ENCODE peak calls at places on chromosomes 3 and 15, in seven cellular contexts. P, R, Y, X, Z, I and N are unnamed samples.

GRCh38 chr3:54578417-54578816 is 349.4 kb downstream of the LRTM1 start:
- DNase-seq in I (peak), P (no peak), X (no peak), Z (peak), R (no peak), Y (no peak), N (no peak)

GRCh38 chr3:179348325-179349013 is 960 bp downstream of the MFN1 start:
- DNase-seq in X (peak), I (no peak), Z (no peak), Y (no peak), P (no peak), R (peak), N (peak)

GRCh38 chr15:41828747-41829270 is 917 bp downstream of the JMJD7 start:
- DNase-seq in I (no peak), R (no peak), X (no peak), Z (no peak), Y (no peak), P (no peak), N (peak)

GRCh38 chr3:113051827-113052226 is 61.0 kb downstream of the GTPBP8 start:
- DNase-seq in I (no peak), X (no peak), Y (no peak), Z (no peak), P (no peak), R (peak), N (peak)

GRCh38 chr15:62896969-62897486 is 145.5 kb upstream of the TPM1 start:
- DNase-seq in P (peak), X (no peak), Z (peak), I (peak), Y (peak), R (peak), N (peak)

GRCh38 chr3:17972476-17972875 is 230.0 kb upstream of the TBC1D5 start:
- DNase-seq in Y (no peak), I (no peak), Z (no peak), P (no peak), X (no peak), R (no peak), N (no peak)

GRCh38 chr3:189096092-189096491 is 75.7 kb upstream of the TPRG1 start:
- DNase-seq in I (no peak), X (no peak), Z (no peak), P (no peak), R (no peak), Y (no peak), N (no peak)

GRCh38 chr3:185473290-185473815 is 25.5 kb downstream of the TMEM41A start:
- DNase-seq in I (no peak), X (no peak), Z (no peak), R (no peak), P (no peak), Y (peak), N (no peak)

GRCh38 chr15:45180201-45180600 is 7.6 kb downstream of the SHF start:
- DNase-seq in P (no peak), R (no peak), I (no peak), Y (no peak), Z (peak), X (no peak), N (no peak)

GRCh38 chr15:35603298-35603697 is 57.3 kb upstream of the DPH6 start:
- DNase-seq in P (no peak), I (no peak), Z (no peak), R (no peak), Y (no peak), X (no peak), N (peak)

DNA sequence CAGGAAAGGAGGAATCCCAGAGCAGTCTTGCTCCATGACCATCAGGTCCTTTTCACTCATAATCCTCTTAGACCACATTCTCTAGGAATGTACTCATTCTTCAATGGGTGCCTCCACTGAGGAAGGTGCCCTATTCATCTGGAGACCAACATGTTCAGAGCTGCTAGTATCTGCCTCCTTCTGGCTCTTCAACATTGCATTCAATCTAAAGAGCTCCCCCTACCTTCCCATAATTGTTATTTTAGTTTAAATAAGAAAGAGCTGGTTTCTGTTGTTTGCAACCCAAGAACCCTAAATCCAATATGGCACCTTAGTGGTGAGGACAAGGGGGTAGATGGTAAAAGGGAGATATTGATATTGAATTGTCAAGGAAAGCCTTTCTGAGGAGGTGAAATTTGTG is 67.6 kb downstream of the SCN11A start:
- DNase-seq in X (no peak), I (no peak), Y (no peak), R (no peak), P (no peak), Z (no peak), N (no peak)
- TF ChIP-seq CTCF in X (peak), I (peak), Y (no peak), R (no peak), P (no peak), Z (no peak), N (no peak)

GRCh38 chr3:45777111-45777752 is 19.1 kb downstream of the SLC6A20 start:
- DNase-seq in R (no peak), Z (no peak), Y (no peak), X (no peak), I (no peak), P (no peak), N (no peak)
- TF ChIP-seq CTCF in R (no peak), Z (no peak), Y (no peak), X (no peak), I (no peak), P (no peak), N (no peak)

GRCh38 chr3:155854147-155854940 is at the start of gene SLC33A1:
- DNase-seq in Y (peak), I (peak), P (peak), X (peak), Z (peak), R (peak), N (peak)

GRCh38 chr3:155861476-155862183 is 7.4 kb upstream of the SLC33A1 start:
- DNase-seq in X (no peak), Y (no peak), R (no peak), I (no peak), P (no peak), Z (no peak), N (no peak)

DNA sequence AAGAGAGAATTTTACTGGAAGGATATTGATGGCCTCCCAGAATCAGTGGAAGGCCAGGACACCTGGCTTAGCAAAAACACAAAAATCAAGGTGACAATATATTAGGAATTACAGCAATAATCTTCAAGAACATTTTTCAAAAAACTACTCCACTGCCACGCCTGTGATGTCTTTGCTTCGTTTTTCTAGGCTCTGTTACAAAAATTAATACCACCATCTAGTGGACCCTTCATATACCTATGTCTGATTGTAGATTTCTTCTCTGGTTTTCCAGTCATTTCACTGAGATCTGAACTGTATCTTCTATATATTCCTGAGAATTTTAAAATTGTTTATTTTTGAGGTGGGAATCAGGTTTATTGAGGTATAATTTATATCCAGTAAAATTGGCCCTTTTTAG is 5.6 kb upstream of the SLC33A1 start:
- DNase-seq in P (no peak), Y (no peak), X (peak), I (no peak), Z (peak), R (no peak), N (peak)
- TF ChIP-seq CTCF in P (no peak), Y (peak), X (peak), I (peak), Z (peak), R (no peak), N (peak)

DNA sequence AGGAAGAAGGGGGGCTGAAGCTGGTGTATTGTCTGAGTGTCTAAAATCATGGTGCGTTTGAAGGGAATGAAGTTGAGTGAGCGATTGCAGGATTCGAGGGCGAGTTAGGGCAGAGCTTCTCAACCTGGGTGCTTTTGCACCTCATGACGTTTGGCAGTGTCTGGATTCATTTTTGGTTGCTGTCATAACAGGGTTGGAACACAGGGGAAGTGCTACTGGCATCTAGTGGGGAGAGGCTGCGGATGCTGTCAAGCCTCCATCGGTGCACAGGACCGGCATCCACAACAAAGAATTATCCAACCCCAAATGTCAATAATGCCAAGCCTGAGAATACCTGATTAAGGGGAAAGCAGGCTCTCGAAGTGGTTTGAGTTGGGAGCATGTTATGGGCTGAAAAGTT is 120.0 kb downstream of the SLCO3A1 start:
- DNase-seq in X (no peak), I (peak), R (no peak), P (no peak), Z (peak), Y (no peak), N (no peak)
- TF ChIP-seq CTCF in X (peak), I (peak), R (peak), P (no peak), Z (no peak), Y (peak), N (no peak)

DNA sequence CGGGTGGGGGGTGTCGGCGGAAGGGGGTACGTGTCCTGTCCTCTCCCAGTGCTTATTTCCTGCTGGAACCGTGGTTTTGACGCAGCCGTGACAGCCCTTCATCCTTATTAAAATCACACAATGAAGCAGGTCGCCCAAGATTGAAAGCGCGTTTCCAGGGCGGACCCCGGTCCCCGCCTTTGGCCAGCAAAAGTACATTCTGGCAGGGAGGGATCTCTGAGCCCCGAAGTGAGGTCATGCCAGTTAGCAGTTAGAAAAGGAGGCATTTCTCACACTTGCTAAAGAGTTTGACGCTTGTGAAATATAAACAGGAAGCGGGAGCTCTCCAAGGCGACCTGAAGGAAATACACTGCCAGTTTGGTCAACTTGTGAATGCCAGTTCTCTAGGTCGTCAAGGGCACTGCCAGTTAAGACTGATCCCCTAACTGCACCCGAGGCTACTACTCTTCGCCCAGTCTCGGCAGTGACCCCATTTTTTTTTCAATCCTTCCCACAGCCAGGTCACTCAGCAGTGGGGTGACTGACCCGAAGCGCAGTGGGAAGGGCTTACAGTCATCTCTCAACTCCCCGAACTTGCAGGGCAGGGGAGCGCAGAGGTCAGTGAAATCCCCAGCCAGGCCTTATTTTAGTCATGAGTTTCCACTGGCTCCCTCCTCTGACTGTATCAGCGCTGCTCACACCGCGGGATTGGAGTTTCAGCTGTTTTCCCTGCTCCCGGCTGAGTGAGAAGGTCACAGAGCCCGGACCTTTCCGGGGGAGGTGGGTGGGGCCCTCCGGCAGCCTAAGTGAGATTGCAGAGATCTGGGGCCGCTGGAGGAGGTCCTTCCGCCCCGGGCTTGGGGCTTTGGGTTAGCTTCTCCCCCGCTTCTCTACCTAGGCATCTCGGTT is 2.0 kb upstream of the BHLHE40 start:
- DNase-seq in Z (peak), X (no peak), R (peak), Y (peak), I (peak), P (peak), N (peak)
- TF ChIP-seq CTCF in Z (no peak), X (no peak), R (no peak), Y (no peak), I (no peak), P (no peak), N (no peak)

GRCh38 chr3:37955918-37956317 is 34.7 kb upstream of the VILL start:
- DNase-seq in Z (no peak), R (no peak), X (peak), Y (no peak), I (no peak), P (no peak), N (no peak)
- TF ChIP-seq CTCF in Z (no peak), R (no peak), X (no peak), Y (no peak), I (no peak), P (no peak), N (no peak)

GRCh38 chr3:165892565-165892964 is 55.3 kb upstream of the BCHE start:
- DNase-seq in Y (no peak), R (no peak), I (no peak), X (no peak), P (no peak), Z (no peak), N (no peak)

GRCh38 chr3:165895919-165896318 is 58.7 kb upstream of the BCHE start:
- DNase-seq in Y (no peak), R (peak), Z (peak), X (peak), P (no peak), I (peak), N (no peak)
- TF ChIP-seq CTCF in Y (peak), R (peak), Z (peak), X (peak), P (no peak), I (peak), N (no peak)

GRCh38 chr15:67199391-67199790 is 55.1 kb downstream of the AAGAB start:
- DNase-seq in P (no peak), I (no peak), Y (no peak), R (no peak), Z (no peak), X (no peak), N (peak)

GRCh38 chr15:67199881-67200763 is 54.3 kb downstream of the AAGAB start:
- DNase-seq in X (no peak), P (no peak), Z (no peak), Y (no peak), R (no peak), I (no peak), N (peak)

GRCh38 chr15:67196672-67197363 is 57.6 kb downstream of the AAGAB start:
- DNase-seq in X (no peak), P (no peak), Z (no peak), R (no peak), Y (no peak), I (no peak), N (peak)

GRCh38 chr15:67197364-67197695 is 57.1 kb downstream of the AAGAB start:
- DNase-seq in I (no peak), X (no peak), P (no peak), Y (no peak), Z (no peak), R (no peak), N (no peak)

DNA sequence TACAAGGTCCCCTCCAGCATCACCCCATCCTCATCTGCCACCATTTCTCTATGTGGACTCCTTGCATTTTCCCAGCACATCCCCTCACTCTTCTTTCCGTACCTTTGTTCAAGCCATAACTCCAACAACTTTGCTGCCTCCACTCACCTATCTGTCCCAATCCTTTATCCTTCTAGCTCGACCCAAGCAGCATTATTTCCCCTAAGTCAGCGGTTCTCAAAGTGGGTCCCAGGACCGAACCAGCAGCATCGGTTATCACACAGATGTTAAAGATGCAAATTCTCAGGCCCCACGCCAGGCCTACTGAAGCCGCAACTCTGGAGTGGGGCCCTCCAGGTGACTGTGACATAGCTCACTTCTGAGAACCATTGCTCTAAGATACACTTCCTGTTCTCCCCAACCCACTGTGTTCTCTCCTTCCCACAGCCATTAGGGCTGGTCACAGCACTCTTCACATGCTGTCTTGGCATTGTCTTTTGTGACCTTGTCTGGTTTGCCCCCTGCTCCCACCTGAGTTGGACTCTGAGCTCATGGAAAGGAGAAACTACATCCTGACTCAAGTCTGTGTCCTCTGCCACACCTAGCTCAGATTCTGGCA is 56.2 kb downstream of the AAGAB start:
- DNase-seq in R (no peak), P (no peak), Z (no peak), Y (no peak), I (no peak), X (peak), N (no peak)
- TF ChIP-seq CTCF in R (no peak), P (no peak), Z (no peak), Y (no peak), I (no peak), X (no peak), N (no peak)